ENCODE peak calls at places on chromosome 14, in seven cellular contexts. N is colonic mucosa, B is aorta, O is heart right ventricle, J is MM.1S, F is adrenal gland, C is heart left ventricle. W is an unnamed sample.
A peak's percentile ranks its signal among the peaks of the same experiment; 100 is the strongest.

GRCh38 chr14:91364524-91365270 is 52.9 kb downstream of the CCDC88C start:
- DNase-seq in N (no peak), B (no peak), O (no peak), J (peak; percentile 10), F (no peak), C (no peak), W (no peak)

GRCh38 chr14:66009104-66009503 is 477.1 kb upstream of the CCDC196 start:
- DNase-seq in N (no peak), B (no peak), O (no peak), J (no peak), F (peak; percentile 15), C (no peak), W (no peak)

GRCh38 chr14:28242895-28243294 is 523.7 kb upstream of the FOXG1 start:
- DNase-seq in N (no peak), B (no peak), O (no peak), J (no peak), F (no peak), C (no peak), W (no peak)

GRCh38 chr14:102352213-102352612 is 10.5 kb downstream of the CINP start:
- DNase-seq in N (no peak), B (no peak), O (no peak), J (no peak), F (no peak), C (no peak), W (no peak)

GRCh38 chr14:72523397-72524157 is 370.3 kb downstream of the DPF3 start:
- DNase-seq in N (no peak), B (no peak), O (no peak), J (no peak), F (no peak), C (no peak), W (no peak)

GRCh38 chr14:103031956-103032355 is 25.4 kb downstream of the CDC42BPB start:
- DNase-seq in N (peak; percentile 55), B (no peak), O (no peak), J (no peak), F (no peak), C (peak; percentile 46), W (no peak)

GRCh38 chr14:25009891-25010290 is 40.1 kb downstream of the STXBP6 start:
- DNase-seq in N (no peak), B (no peak), O (no peak), J (no peak), F (no peak), C (no peak), W (no peak)

GRCh38 chr14:95953111-95953724 is 76.6 kb downstream of the TUNAR start:
- DNase-seq in N (no peak), B (no peak), O (no peak), J (no peak), F (no peak), C (no peak), W (no peak)

GRCh38 chr14:101336203-101336602 is 225.1 kb upstream of the DIO3 start:
- DNase-seq in N (no peak), B (no peak), O (no peak), J (no peak), F (no peak), C (no peak), W (no peak)

GRCh38 chr14:92461891-92462290 is 51.7 kb upstream of the RIN3 start:
- DNase-seq in N (no peak), B (peak; percentile 32), O (no peak), J (no peak), F (no peak), C (no peak), W (peak; percentile 43)

GRCh38 chr14:64646103-64646502 is 58.1 kb upstream of the PLEKHG3 start:
- DNase-seq in N (no peak), B (no peak), O (no peak), J (no peak), F (no peak), C (no peak), W (no peak)

GRCh38 chr14:103846569-103847438 is 571 bp downstream of the PPP1R13B start:
- DNase-seq in N (peak; percentile 35), B (no peak), O (peak; percentile 47), J (peak; percentile 35), F (peak; percentile 46), C (peak; percentile 80), W (no peak)

DNA sequence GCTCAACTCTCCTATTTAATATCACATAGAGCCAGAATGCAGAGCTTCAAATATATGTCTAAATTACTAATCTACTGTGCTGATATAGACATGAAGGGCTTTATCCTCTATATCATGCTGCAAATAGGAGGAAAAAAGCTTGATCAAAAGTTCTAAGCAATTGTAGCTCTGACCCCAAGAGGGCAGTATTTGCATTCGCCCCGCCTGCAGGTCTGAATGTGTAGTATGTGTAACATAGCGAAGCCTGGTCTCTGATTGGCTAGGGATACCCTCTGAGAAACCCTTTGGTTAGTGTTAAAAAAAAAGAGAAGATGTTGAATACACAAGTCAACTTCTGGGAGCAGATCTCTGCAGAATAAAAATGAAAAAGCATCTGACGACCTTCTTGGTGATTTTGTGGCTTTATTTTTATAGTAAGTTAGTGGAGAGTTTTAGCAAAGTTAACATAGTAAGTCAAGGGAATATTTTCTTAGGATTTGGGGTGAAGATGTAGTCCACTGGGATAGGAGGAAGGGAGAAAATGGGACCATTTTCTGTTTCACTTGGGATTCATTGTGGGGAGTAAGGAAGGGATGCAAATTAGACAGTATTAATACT is 151.6 kb upstream of the OR4E1 start:
- DNase-seq in N (no peak), B (no peak), O (no peak), J (peak; percentile 61), F (no peak), C (no peak), W (no peak)
- H3K4me1 ChIP-seq in N (no peaks in the 10 kb centered on the region), B (no peaks in the 10 kb centered on the region), O (no peaks in the 10 kb centered on the region), J (no peaks in the 10 kb centered on the region), F (no peaks in the 10 kb centered on the region), C (no peaks in the 10 kb centered on the region), W (no peaks in the 10 kb centered on the region)

GRCh38 chr14:53140585-53140984 is 12.5 kb downstream of the DDHD1 start:
- DNase-seq in N (no peak), B (no peak), O (no peak), J (no peak), F (no peak), C (no peak), W (no peak)

GRCh38 chr14:53137559-53137958 is 15.6 kb downstream of the DDHD1 start:
- DNase-seq in N (no peak), B (no peak), O (no peak), J (no peak), F (no peak), C (no peak), W (no peak)
- H3K9me3 ChIP-seq in N (no peaks in the 10 kb centered on the region), B (peaks cover 2% of the 10 kb centered on the region), O (no peaks in the 10 kb centered on the region), J (no peaks in the 10 kb centered on the region), F (peaks cover 28% of the 10 kb centered on the region), C (peaks cover 36% of the 10 kb centered on the region), W (peaks cover 6% of the 10 kb centered on the region)

GRCh38 chr14:68945190-68945584 is 33.9 kb downstream of the ACTN1 start:
- DNase-seq in N (no peak), B (no peak), O (no peak), J (no peak), F (no peak), C (no peak), W (no peak)
- H3K4me1 ChIP-seq in N (peaks cover 34% of the 10 kb centered on the region), B (peaks cover 12% of the 10 kb centered on the region), O (peaks cover 100% of the 10 kb centered on the region), J (no peaks in the 10 kb centered on the region), F (no peaks in the 10 kb centered on the region), C (peaks cover 20% of the 10 kb centered on the region), W (no peaks in the 10 kb centered on the region)

GRCh38 chr14:50471838-50472465 is 60.4 kb downstream of the MAP4K5 start:
- DNase-seq in N (no peak), B (no peak), O (no peak), J (no peak), F (no peak), C (no peak), W (no peak)
- H3K9me3 ChIP-seq in N (no peaks in the 10 kb centered on the region), B (no peaks in the 10 kb centered on the region), O (no peaks in the 10 kb centered on the region), J (no peaks in the 10 kb centered on the region), F (peaks cover 24% of the 10 kb centered on the region), C (peaks cover 15% of the 10 kb centered on the region), W (peaks cover 26% of the 10 kb centered on the region)

DNA sequence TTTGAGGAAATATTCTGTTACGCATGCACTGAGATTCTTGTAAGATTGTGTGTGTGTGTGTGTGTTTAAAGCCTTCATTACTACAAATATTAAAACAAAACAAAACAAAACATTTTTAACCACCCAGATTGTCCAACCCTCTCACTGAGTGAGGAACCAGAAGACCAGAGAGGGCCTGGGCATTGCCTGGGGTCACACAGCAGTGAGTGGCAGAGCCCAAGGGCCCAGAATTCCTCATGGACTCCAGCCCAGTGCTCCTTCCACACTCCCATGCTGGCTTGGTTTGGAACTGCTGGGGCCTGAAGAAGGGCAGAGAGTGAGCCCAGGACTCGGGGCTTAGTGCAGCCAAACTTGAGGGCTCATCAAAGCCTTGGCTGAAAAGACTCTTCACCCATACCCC is 1.6 kb upstream of the OTUB2 start:
- DNase-seq in N (no peak), B (no peak), O (no peak), J (no peak), F (no peak), C (no peak), W (no peak)
- H3K4me1 ChIP-seq in N (no peaks in the 10 kb centered on the region), B (no peaks in the 10 kb centered on the region), O (peaks cover 7% of the 10 kb centered on the region), J (peaks cover 34% of the 10 kb centered on the region), F (no peaks in the 10 kb centered on the region), C (no peaks in the 10 kb centered on the region), W (no peaks in the 10 kb centered on the region)

GRCh38 chr14:79177106-79177505 is 1006.9 kb downstream of the NRXN3 start:
- DNase-seq in N (no peak), B (no peak), O (no peak), J (no peak), F (no peak), C (no peak), W (no peak)
- H3K9me3 ChIP-seq in N (no peaks in the 10 kb centered on the region), B (no peaks in the 10 kb centered on the region), O (no peaks in the 10 kb centered on the region), J (no peaks in the 10 kb centered on the region), F (no peaks in the 10 kb centered on the region), C (no peaks in the 10 kb centered on the region), W (no peaks in the 10 kb centered on the region)